ENCODE peak calls at places on chromosomes 16 and 17, in five cellular contexts. N is body of pancreas, M is cardiac fibroblast, S is anterior cingulate cortex, K is BJ. Q is an unnamed sample.
A peak's percentile ranks its signal among the peaks of the same experiment; 100 is the strongest.

GRCh38 chr17:882827-883585 is 96.6 kb downstream of the NXN start:
- DNase-seq in K (no peak), M (no peak), S (no peak), N (peak; percentile 80), Q (no peak)

GRCh38 chr17:35046740-35047283 is 16.7 kb downstream of the RFFL start:
- DNase-seq in S (no peak), M (peak; percentile 73), K (no peak), N (no peak), Q (no peak)

GRCh38 chr17:34762078-34762477 is 182.7 kb downstream of the TMEM132E start:
- DNase-seq in N (no peak), K (no peak), S (no peak), M (no peak), Q (no peak)

GRCh38 chr16:69412287-69412686 is 12.1 kb upstream of the CYB5B start:
- DNase-seq in M (peak; percentile 87), S (no peak), K (no peak), N (no peak), Q (no peak)

GRCh38 chr16:59060212-59060611 is 326.1 kb upstream of the GOT2 start:
- DNase-seq in K (peak; percentile 72), S (no peak), M (peak; percentile 9), N (no peak), Q (no peak)

GRCh38 chr16:70800798-70801480 is at the start of gene VAC14:
- DNase-seq in S (peak; percentile 89), K (peak; percentile 35), N (peak; percentile 98), M (peak; percentile 82), Q (peak; percentile 61)

GRCh38 chr17:7389924-7390910 is 4.1 kb downstream of the PLSCR3 start:
- DNase-seq in M (no peak), S (no peak), N (no peak), K (no peak), Q (no peak)

GRCh38 chr17:59827721-59828477 is 64.8 kb downstream of the TUBD1 start:
- DNase-seq in S (no peak), N (no peak), K (no peak), M (no peak), Q (no peak)

GRCh38 chr17:75487351-75488070 is 27.8 kb downstream of the CASKIN2 start:
- DNase-seq in K (no peak), N (no peak), S (no peak), M (peak; percentile 18), Q (no peak)

Q was measured in amygdala.